ENCODE peak calls at places on chromosomes 2 and 18, in eight cellular contexts. One of them, this sample, is unnamed.
A peak's percentile ranks its signal among the peaks of the same experiment; 100 is the strongest.

GRCh38 chr2:57444731-57445414 is 601.7 kb upstream of the VRK2 start:
- DNase-seq in Panc1: no peak
- DNase-seq in K562: no peak
- DNase-seq in HepG2: no peak
- DNase-seq in spleen: no peak
- DNase-seq in GM23338: no peak
- DNase-seq in transverse colon: no peak
- DNase-seq in breast epithelium: no peak
- DNase-seq in this sample: no peak

GRCh38 chr2:239636808-239637207 is 236.0 kb upstream of the HDAC4 start:
- DNase-seq in Panc1: no peak
- DNase-seq in K562: no peak
- DNase-seq in HepG2: no peak
- DNase-seq in spleen: no peak
- DNase-seq in GM23338: no peak
- DNase-seq in transverse colon: no peak
- DNase-seq in breast epithelium: no peak
- DNase-seq in this sample: no peak

GRCh38 chr2:8583400-8584173 is 98.3 kb upstream of the ID2 start:
- DNase-seq in Panc1: no peak
- DNase-seq in K562: peak; percentile 99
- DNase-seq in HepG2: peak; percentile 79
- DNase-seq in spleen: peak; percentile 98
- DNase-seq in GM23338: peak; percentile 96
- DNase-seq in transverse colon: peak; percentile 99
- DNase-seq in breast epithelium: peak; percentile 68
- DNase-seq in this sample: peak; percentile 98

GRCh38 chr2:235605999-235606715 is 112.3 kb downstream of the AGAP1 start:
- DNase-seq in Panc1: no peak
- DNase-seq in K562: no peak
- DNase-seq in HepG2: no peak
- DNase-seq in spleen: no peak
- DNase-seq in GM23338: peak; percentile 71
- DNase-seq in transverse colon: no peak
- DNase-seq in breast epithelium: no peak
- DNase-seq in this sample: no peak

GRCh38 chr2:47725808-47726207 is 57.1 kb upstream of the MSH6 start:
- DNase-seq in Panc1: no peak
- DNase-seq in K562: no peak
- DNase-seq in HepG2: no peak
- DNase-seq in spleen: no peak
- DNase-seq in GM23338: no peak
- DNase-seq in transverse colon: no peak
- DNase-seq in breast epithelium: no peak
- DNase-seq in this sample: no peak

GRCh38 chr18:51656249-51656648 is 458.8 kb upstream of the MEX3C start:
- DNase-seq in Panc1: no peak
- DNase-seq in K562: no peak
- DNase-seq in HepG2: no peak
- DNase-seq in spleen: no peak
- DNase-seq in GM23338: no peak
- DNase-seq in transverse colon: no peak
- DNase-seq in breast epithelium: no peak
- DNase-seq in this sample: no peak

GRCh38 chr2:44674473-44675299 is 266.8 kb upstream of the SIX3 start:
- DNase-seq in Panc1: no peak
- DNase-seq in K562: no peak
- DNase-seq in HepG2: no peak
- DNase-seq in spleen: no peak
- DNase-seq in GM23338: peak; percentile 27
- DNase-seq in transverse colon: no peak
- DNase-seq in breast epithelium: no peak
- DNase-seq in this sample: no peak

GRCh38 chr2:27304488-27305240 is 3.6 kb downstream of the UCN start:
- DNase-seq in Panc1: no peak
- DNase-seq in K562: no peak
- DNase-seq in HepG2: no peak
- DNase-seq in spleen: peak; percentile 57
- DNase-seq in GM23338: no peak
- DNase-seq in transverse colon: no peak
- DNase-seq in breast epithelium: no peak
- DNase-seq in this sample: no peak

GRCh38 chr2:70596293-70596692 is 42.7 kb upstream of the TGFA start:
- DNase-seq in Panc1: no peak
- DNase-seq in K562: no peak
- DNase-seq in HepG2: no peak
- DNase-seq in spleen: no peak
- DNase-seq in GM23338: no peak
- DNase-seq in transverse colon: no peak
- DNase-seq in breast epithelium: no peak
- DNase-seq in this sample: no peak

GRCh38 chr2:98367721-98368120 is 21.5 kb downstream of the CNGA3 start:
- DNase-seq in Panc1: no peak
- DNase-seq in K562: no peak
- DNase-seq in HepG2: no peak
- DNase-seq in spleen: no peak
- DNase-seq in GM23338: no peak
- DNase-seq in transverse colon: no peak
- DNase-seq in breast epithelium: no peak
- DNase-seq in this sample: no peak

GRCh38 chr2:181104512-181105121 is 124.2 kb downstream of the UBE2E3 start:
- DNase-seq in Panc1: peak; percentile 52
- DNase-seq in K562: no peak
- DNase-seq in HepG2: peak; percentile 34
- DNase-seq in spleen: no peak
- DNase-seq in GM23338: peak; percentile 80
- DNase-seq in transverse colon: peak; percentile 11
- DNase-seq in breast epithelium: no peak
- DNase-seq in this sample: no peak

GRCh38 chr18:39571511-39571910 is 2005.9 kb upstream of the CELF4 start:
- DNase-seq in Panc1: no peak
- DNase-seq in K562: peak; percentile 29
- DNase-seq in HepG2: peak; percentile 10
- DNase-seq in spleen: no peak
- DNase-seq in GM23338: peak; percentile 80
- DNase-seq in transverse colon: no peak
- DNase-seq in breast epithelium: no peak
- DNase-seq in this sample: no peak

GRCh38 chr2:51158236-51158635 is 126.3 kb upstream of the NRXN1 start:
- DNase-seq in Panc1: no peak
- DNase-seq in K562: no peak
- DNase-seq in HepG2: no peak
- DNase-seq in spleen: no peak
- DNase-seq in GM23338: no peak
- DNase-seq in transverse colon: no peak
- DNase-seq in breast epithelium: no peak
- DNase-seq in this sample: no peak

GRCh38 chr2:30367232-30368070 is 79.6 kb upstream of the LCLAT1 start:
- DNase-seq in Panc1: no peak
- DNase-seq in K562: no peak
- DNase-seq in HepG2: no peak
- DNase-seq in spleen: no peak
- DNase-seq in GM23338: no peak
- DNase-seq in transverse colon: no peak
- DNase-seq in breast epithelium: no peak
- DNase-seq in this sample: no peak

GRCh38 chr18:8121942-8122480 is 487.2 kb upstream of the RAB12 start:
- DNase-seq in Panc1: no peak
- DNase-seq in K562: no peak
- DNase-seq in HepG2: no peak
- DNase-seq in spleen: no peak
- DNase-seq in GM23338: peak; percentile 14
- DNase-seq in transverse colon: no peak
- DNase-seq in breast epithelium: no peak
- DNase-seq in this sample: no peak

GRCh38 chr18:11906926-11907874 is 917 bp downstream of the MPPE1 start:
- DNase-seq in Panc1: no peak
- DNase-seq in K562: no peak
- DNase-seq in HepG2: no peak
- DNase-seq in spleen: no peak
- DNase-seq in GM23338: peak; percentile 72
- DNase-seq in transverse colon: no peak
- DNase-seq in breast epithelium: no peak
- DNase-seq in this sample: no peak

GRCh38 chr18:11909081-11909410 is 929 bp upstream of the MPPE1 start:
- DNase-seq in Panc1: no peak
- DNase-seq in K562: no peak
- DNase-seq in HepG2: no peak
- DNase-seq in spleen: no peak
- DNase-seq in GM23338: no peak
- DNase-seq in transverse colon: no peak
- DNase-seq in breast epithelium: no peak
- DNase-seq in this sample: no peak

GRCh38 chr18:11906181-11906580 is 1.9 kb downstream of the MPPE1 start:
- DNase-seq in Panc1: no peak
- DNase-seq in K562: no peak
- DNase-seq in HepG2: no peak
- DNase-seq in spleen: no peak
- DNase-seq in GM23338: no peak
- DNase-seq in transverse colon: no peak
- DNase-seq in breast epithelium: no peak
- DNase-seq in this sample: no peak

GRCh38 chr18:11908182-11909080 is at the start of gene MPPE1:
- DNase-seq in Panc1: no peak
- DNase-seq in K562: peak; percentile 87
- DNase-seq in HepG2: peak; percentile 73
- DNase-seq in spleen: peak; percentile 99
- DNase-seq in GM23338: peak; percentile 93
- DNase-seq in transverse colon: peak; percentile 93
- DNase-seq in breast epithelium: peak; percentile 81
- DNase-seq in this sample: peak; percentile 94

DNA sequence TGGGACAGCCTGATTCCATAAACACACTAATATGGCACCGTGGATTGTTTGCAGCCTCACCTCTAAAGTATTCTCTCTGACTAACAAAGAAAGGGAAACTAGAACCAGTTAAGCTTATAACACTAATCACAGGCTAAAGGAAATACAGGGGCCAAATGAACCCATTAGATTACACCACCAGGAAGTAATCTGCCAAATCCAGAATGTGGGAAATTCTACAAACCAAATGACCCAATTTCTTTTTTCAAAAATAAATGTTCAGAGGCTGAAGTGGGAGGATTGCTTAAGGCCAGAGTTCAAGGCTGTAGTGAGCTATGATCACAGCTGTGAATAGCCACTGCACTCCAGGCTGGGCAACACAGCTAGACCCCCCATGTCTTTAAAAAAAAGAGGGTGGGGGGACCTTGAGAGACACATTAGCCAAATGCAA is 1.5 kb upstream of the MPPE1 start:
- DNase-seq in Panc1: no peak
- DNase-seq in K562: no peak
- DNase-seq in HepG2: peak; percentile 26
- DNase-seq in spleen: no peak
- DNase-seq in GM23338: no peak
- DNase-seq in transverse colon: no peak
- DNase-seq in breast epithelium: no peak
- DNase-seq in this sample: no peak
- TF ChIP-seq POLR2AphosphoS5 in Panc1: no peak
- TF ChIP-seq POLR2AphosphoS5 in K562: no peak
- TF ChIP-seq POLR2AphosphoS5 in HepG2: no peak
- TF ChIP-seq POLR2AphosphoS5 in spleen: no peak
- TF ChIP-seq POLR2AphosphoS5 in GM23338: no peak
- TF ChIP-seq POLR2AphosphoS5 in transverse colon: peak; percentile 34
- TF ChIP-seq POLR2AphosphoS5 in breast epithelium: no peak
- TF ChIP-seq POLR2AphosphoS5 in this sample: peak; percentile 17

GRCh38 chr2:256094-256493 is 7.7 kb downstream of the SH3YL1 start:
- DNase-seq in Panc1: no peak
- DNase-seq in K562: no peak
- DNase-seq in HepG2: no peak
- DNase-seq in spleen: no peak
- DNase-seq in GM23338: no peak
- DNase-seq in transverse colon: no peak
- DNase-seq in breast epithelium: no peak
- DNase-seq in this sample: no peak

GRCh38 chr2:257842-258241 is 6.0 kb downstream of the SH3YL1 start:
- DNase-seq in Panc1: no peak
- DNase-seq in K562: no peak
- DNase-seq in HepG2: no peak
- DNase-seq in spleen: no peak
- DNase-seq in GM23338: no peak
- DNase-seq in transverse colon: no peak
- DNase-seq in breast epithelium: no peak
- DNase-seq in this sample: no peak

GRCh38 chr2:255195-255594 is 8.6 kb downstream of the SH3YL1 start:
- DNase-seq in Panc1: no peak
- DNase-seq in K562: no peak
- DNase-seq in HepG2: no peak
- DNase-seq in spleen: no peak
- DNase-seq in GM23338: no peak
- DNase-seq in transverse colon: no peak
- DNase-seq in breast epithelium: no peak
- DNase-seq in this sample: no peak

GRCh38 chr2:258933-259332 is 4.9 kb downstream of the SH3YL1 start:
- DNase-seq in Panc1: no peak
- DNase-seq in K562: no peak
- DNase-seq in HepG2: no peak
- DNase-seq in spleen: no peak
- DNase-seq in GM23338: no peak
- DNase-seq in transverse colon: no peak
- DNase-seq in breast epithelium: no peak
- DNase-seq in this sample: no peak

GRCh38 chr2:257429-257828 is 6.4 kb downstream of the SH3YL1 start:
- DNase-seq in Panc1: no peak
- DNase-seq in K562: no peak
- DNase-seq in HepG2: no peak
- DNase-seq in spleen: no peak
- DNase-seq in GM23338: no peak
- DNase-seq in transverse colon: no peak
- DNase-seq in breast epithelium: no peak
- DNase-seq in this sample: no peak
- H3K27ac ChIP-seq in Panc1: no peak overlapping the region
- H3K27ac ChIP-seq in K562: no peak overlapping the region
- H3K27ac ChIP-seq in HepG2: no peak overlapping the region
- H3K27ac ChIP-seq in spleen: no peak overlapping the region
- H3K27ac ChIP-seq in GM23338: no peak overlapping the region
- H3K27ac ChIP-seq in transverse colon: no peak overlapping the region
- H3K27ac ChIP-seq in breast epithelium: no peak overlapping the region
- H3K27ac ChIP-seq in this sample: no peak overlapping the region

DNA sequence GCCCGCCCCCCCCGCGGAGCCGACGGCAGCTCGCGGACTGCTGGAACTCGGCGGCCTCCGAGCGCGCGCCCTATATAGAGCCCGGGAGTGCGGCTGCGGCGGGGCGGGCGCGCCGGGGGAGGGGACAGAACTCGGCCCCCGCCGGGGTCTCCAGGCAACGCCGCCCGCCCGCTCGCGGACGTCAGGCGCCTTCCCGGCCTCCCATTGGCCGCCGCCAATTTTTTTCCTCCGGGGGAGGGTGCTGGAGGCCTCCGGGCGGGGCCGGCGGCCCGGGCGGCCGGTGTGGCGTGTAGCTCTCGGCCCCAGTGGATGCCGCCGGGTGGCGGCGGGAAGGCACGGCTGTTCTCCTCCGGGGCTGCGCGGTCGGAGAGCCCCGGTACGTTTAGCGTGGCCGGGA is at the start of gene ZFP36L2:
- DNase-seq in Panc1: no peak
- DNase-seq in K562: peak; percentile 95
- DNase-seq in HepG2: peak; percentile 92
- DNase-seq in spleen: peak; percentile 100
- DNase-seq in GM23338: peak; percentile 91
- DNase-seq in transverse colon: peak; percentile 97
- DNase-seq in breast epithelium: peak; percentile 95
- DNase-seq in this sample: peak; percentile 98
- TF ChIP-seq POLR2AphosphoS5 in Panc1: peak; percentile 91
- TF ChIP-seq POLR2AphosphoS5 in K562: peak; percentile 82
- TF ChIP-seq POLR2AphosphoS5 in HepG2: peak; percentile 89
- TF ChIP-seq POLR2AphosphoS5 in spleen: peak; percentile 99
- TF ChIP-seq POLR2AphosphoS5 in GM23338: peak; percentile 70
- TF ChIP-seq POLR2AphosphoS5 in transverse colon: peak; percentile 91
- TF ChIP-seq POLR2AphosphoS5 in breast epithelium: peak; percentile 63
- TF ChIP-seq POLR2AphosphoS5 in this sample: peak; percentile 94

GRCh38 chr2:217903859-217904613 is 98.8 kb downstream of the TNS1 start:
- DNase-seq in Panc1: no peak
- DNase-seq in K562: no peak
- DNase-seq in HepG2: peak; percentile 71
- DNase-seq in spleen: no peak
- DNase-seq in GM23338: no peak
- DNase-seq in transverse colon: peak; percentile 62
- DNase-seq in breast epithelium: peak; percentile 71
- DNase-seq in this sample: peak; percentile 94
- H3K27ac ChIP-seq in Panc1: no peak overlapping the region
- H3K27ac ChIP-seq in K562: no peak overlapping the region
- H3K27ac ChIP-seq in HepG2: peak overlapping the region; percentile 89
- H3K27ac ChIP-seq in spleen: peak overlapping the region; percentile 80
- H3K27ac ChIP-seq in GM23338: no peak overlapping the region
- H3K27ac ChIP-seq in transverse colon: peak overlapping the region; percentile 95
- H3K27ac ChIP-seq in breast epithelium: peak overlapping the region; percentile 90
- H3K27ac ChIP-seq in this sample: peak overlapping the region; percentile 98